ENCODE peak calls at places on chromosomes 7 and 10, in four cellular contexts. L, Q, J and G are unnamed samples.

GRCh38 chr10:11586170-11586569 is 25.3 kb downstream of the USP6NL start:
- DNase-seq in L (no peak), Q (no peak), J (no peak), G (no peak)

GRCh38 chr7:8260871-8261707 is 878 bp downstream of the ICA1 start:
- DNase-seq in L (peak; percentile 69), Q (peak; percentile 20), J (peak; percentile 51), G (peak; percentile 37)

GRCh38 chr10:117096559-117097201 is 41.4 kb downstream of the VAX1 start:
- DNase-seq in L (no peak), Q (peak; percentile 74), J (peak; percentile 32), G (no peak)

GRCh38 chr10:4059471-4060138 is 274.6 kb upstream of the KLF6 start:
- DNase-seq in L (no peak), Q (no peak), J (no peak), G (no peak)

GRCh38 chr10:16891375-16892313 is 74.4 kb upstream of the RSU1 start:
- DNase-seq in L (peak; percentile 50), Q (peak; percentile 86), J (peak; percentile 86), G (peak; percentile 13)

GRCh38 chr7:93921607-93922446 is at the start of gene GNG11:
- DNase-seq in L (peak; percentile 67), Q (peak; percentile 78), J (peak; percentile 77), G (peak; percentile 58)

GRCh38 chr7:95972554-95972953 is 200.2 kb downstream of the DYNC1I1 start:
- DNase-seq in L (no peak), Q (no peak), J (no peak), G (no peak)

GRCh38 chr10:109894516-109894915 is 28.8 kb downstream of the XPNPEP1 start:
- DNase-seq in L (no peak), Q (no peak), J (no peak), G (no peak)

GRCh38 chr10:119253433-119254174 is 46.2 kb downstream of the GRK5 start:
- DNase-seq in L (peak; percentile 13), Q (peak; percentile 40), J (peak; percentile 25), G (no peak)

GRCh38 chr10:112202561-112203241 is 19.1 kb upstream of the GPAM start:
- DNase-seq in L (no peak), Q (no peak), J (no peak), G (peak; percentile 51)

GRCh38 chr10:81116990-81117389 is 579.3 kb downstream of the SH2D4B start:
- DNase-seq in L (no peak), Q (no peak), J (no peak), G (no peak)
- TF ChIP-seq CTCF in L (no peak), Q (peak; percentile 11), J (peak; percentile 35), G (no peak)

DNA sequence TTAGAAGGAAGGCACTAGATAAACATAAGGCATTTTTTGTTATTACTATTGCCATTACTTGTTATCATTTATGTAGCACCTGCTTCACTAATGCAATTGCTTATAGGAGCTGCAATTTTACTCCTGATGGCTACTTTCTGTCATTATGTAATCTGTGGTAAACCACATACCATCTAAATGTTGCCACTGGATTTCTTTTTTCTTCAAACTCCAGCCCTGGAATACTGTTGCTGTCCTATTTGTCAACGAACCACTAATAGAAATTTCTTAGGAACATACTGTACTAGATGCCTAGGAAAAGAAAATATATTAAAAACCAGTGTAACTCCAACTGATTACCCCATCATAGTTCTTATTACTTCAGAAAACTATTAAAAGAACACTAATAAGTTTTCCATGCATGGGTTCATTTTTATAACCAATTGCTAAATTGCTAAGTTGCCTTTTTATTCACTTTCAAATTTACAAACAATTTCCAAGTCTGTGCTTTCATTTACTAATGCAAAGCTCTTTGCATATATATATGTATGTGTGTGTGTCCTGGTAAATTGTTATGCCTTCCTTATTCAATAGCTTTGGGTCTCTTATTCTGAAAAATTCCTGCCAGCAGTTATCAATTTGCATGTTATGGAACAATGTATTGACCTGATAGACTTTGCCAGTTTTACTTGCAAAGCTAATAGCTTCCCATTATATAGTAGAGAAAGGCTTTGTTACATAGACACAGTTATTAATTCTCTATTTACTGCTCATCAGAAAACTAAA is 287.4 kb downstream of the EXOC4 start:
- DNase-seq in L (no peak), Q (no peak), J (no peak), G (no peak)
- H3K4me3 ChIP-seq in L (no peak overlapping the region), Q (no peak overlapping the region), J (peak overlapping the region; percentile 19), G (no peak overlapping the region)

GRCh38 chr10:69663548-69663947 is 33.5 kb downstream of the FAM241B start:
- DNase-seq in L (no peak), Q (peak; percentile 34), J (peak; percentile 80), G (no peak)
- TF ChIP-seq CTCF in L (peak; percentile 22), Q (peak; percentile 45), J (peak; percentile 70), G (no peak)

GRCh38 chr10:74852406-74852805 is 26.0 kb downstream of the KAT6B start:
- DNase-seq in L (no peak), Q (no peak), J (no peak), G (no peak)

GRCh38 chr10:74855027-74855426 is 28.6 kb downstream of the KAT6B start:
- DNase-seq in L (peak; percentile 64), Q (no peak), J (no peak), G (peak; percentile 69)

GRCh38 chr10:74856940-74857339 is 30.5 kb downstream of the KAT6B start:
- DNase-seq in L (no peak), Q (no peak), J (no peak), G (no peak)

GRCh38 chr10:74855439-74855838 is 29.0 kb downstream of the KAT6B start:
- DNase-seq in L (no peak), Q (no peak), J (no peak), G (no peak)

DNA sequence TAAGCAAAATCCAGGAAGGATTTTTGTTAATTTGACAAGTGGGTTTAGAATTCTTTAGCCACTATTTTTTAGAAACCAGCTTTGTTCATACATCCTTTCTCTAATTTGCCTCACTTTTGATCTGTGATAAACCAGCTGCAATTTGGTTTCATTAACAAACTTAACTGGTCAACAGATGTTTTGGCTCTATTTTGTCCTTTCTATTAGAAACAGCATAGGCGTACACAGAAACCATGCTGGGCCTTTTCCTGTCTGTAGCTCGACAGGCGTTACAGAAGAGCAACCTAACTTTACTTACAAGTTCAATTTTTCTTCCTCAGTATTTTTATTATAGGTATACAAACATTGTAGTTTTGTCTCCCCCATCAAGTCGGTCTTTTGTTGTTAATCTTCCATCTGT is 28.2 kb downstream of the KAT6B start:
- DNase-seq in L (no peak), Q (no peak), J (no peak), G (peak; percentile 60)
- H3K4me3 ChIP-seq in L (peak overlapping the region; percentile 12), Q (no peak overlapping the region), J (no peak overlapping the region), G (peak overlapping the region; percentile 39)

DNA sequence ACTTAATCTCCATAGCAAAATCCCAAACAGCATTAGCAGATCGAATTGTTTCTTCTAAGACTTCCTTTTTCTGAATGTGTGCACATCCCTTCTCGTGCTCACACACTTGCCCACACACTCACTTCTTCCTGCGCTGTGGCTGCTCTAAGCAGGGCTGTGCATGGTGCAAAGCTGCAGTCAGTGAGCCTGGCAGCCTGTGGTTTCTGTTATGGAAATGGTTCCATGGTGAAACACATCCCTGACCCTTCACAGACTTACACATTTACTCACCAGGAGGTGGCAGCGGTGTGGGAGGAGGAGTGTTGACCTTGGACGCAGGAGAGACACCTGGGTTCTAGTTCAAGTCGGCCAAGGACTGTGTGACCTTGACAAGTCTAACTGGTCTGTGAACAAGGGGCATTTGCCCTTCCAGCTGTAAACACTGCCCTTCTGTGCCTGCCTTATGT is 24.9 kb downstream of the MTURN start:
- DNase-seq in L (peak; percentile 28), Q (no peak), J (peak; percentile 61), G (peak; percentile 24)
- TF ChIP-seq CTCF in L (peak; percentile 59), Q (no peak), J (peak; percentile 60), G (no peak)